ENCODE peak calls at places on chromosome 2, in six cellular contexts. U, F, A, O, K and Q are unnamed samples.

GRCh38 chr2:26637811-26638310 is 3.3 kb downstream of the CIB4 start:
- DNase-seq in O (no peak), A (no peak), F (no peak), U (no peak), K (no peak), Q (no peak)

GRCh38 chr2:37415128-37415817 is 70.8 kb downstream of the QPCT start:
- DNase-seq in K (no peak), A (no peak), O (no peak), F (no peak), U (no peak), Q (no peak)

GRCh38 chr2:106144621-106145331 is 49.3 kb downstream of the UXS1 start:
- DNase-seq in U (no peak), K (no peak), A (no peak), F (no peak), O (no peak), Q (no peak)

GRCh38 chr2:70553334-70553583 is 367 bp downstream of the TGFA start:
- DNase-seq in O (no peak), K (no peak), A (no peak), F (no peak), U (peak), Q (no peak)

GRCh38 chr2:113977060-113977659 is 87.3 kb downstream of the ACTR3 start:
- DNase-seq in O (no peak), A (no peak), K (no peak), F (no peak), U (no peak), Q (no peak)

GRCh38 chr2:109516445-109517117 is 97.2 kb downstream of the SEPTIN10 start:
- DNase-seq in K (no peak), U (no peak), F (peak), A (no peak), O (no peak), Q (peak)

GRCh38 chr2:88530081-88530480 is 77.6 kb upstream of the FOXI3 start:
- DNase-seq in K (no peak), F (no peak), U (no peak), A (no peak), O (no peak), Q (no peak)

GRCh38 chr2:229425573-229425972 is 154.5 kb upstream of the PID1 start:
- DNase-seq in U (no peak), F (no peak), A (no peak), K (no peak), O (no peak), Q (no peak)

GRCh38 chr2:111884592-111884964 is 585 bp upstream of the ANAPC1 start:
- DNase-seq in O (no peak), F (no peak), U (no peak), K (no peak), A (no peak), Q (no peak)

GRCh38 chr2:153072077-153072476 is 353.7 kb downstream of the ARL6IP6 start:
- DNase-seq in A (no peak), U (no peak), F (no peak), K (no peak), O (no peak), Q (no peak)

GRCh38 chr2:127641846-127642510 is 4.0 kb upstream of the GPR17 start:
- DNase-seq in A (no peak), U (no peak), K (no peak), O (peak), F (no peak), Q (no peak)

GRCh38 chr2:45469314-45470099 is 141.6 kb downstream of the SRBD1 start:
- DNase-seq in K (no peak), O (no peak), U (no peak), F (no peak), A (no peak), Q (no peak)

GRCh38 chr2:142748559-142749099 is 128.8 kb upstream of the KYNU start:
- DNase-seq in F (no peak), U (no peak), O (no peak), A (no peak), K (no peak), Q (no peak)